ENCODE peak calls at places on chromosomes 4 and X, in six cellular contexts. B is activated CD4-positive, alpha-beta T cell treated with anti-CD3 and anti-CD28 coated beads, Interleukin-2, amount 10 ng/mL, durations not matched to agents 7 days and 5 days; O is HCEC 1CT; N is NAMALWA; G is ovary; D is Daoy. I is an unnamed sample.

GRCh38 chr4:165700855-165701254 is 172.2 kb upstream of the TLL1 start:
- DNase-seq in B (no peak), D (peak), O (no peak), N (peak), G (no peak), I (no peak)

GRCh38 chrX:22963186-22963585 is 36.6 kb upstream of the DDX53 start:
- DNase-seq in D (no peak), G (no peak), B (no peak), O (peak), N (no peak), I (no peak)

GRCh38 chr4:94452476-94453300 is 946 bp downstream of the PDLIM5 start:
- DNase-seq in B (peak), N (peak), G (peak), D (peak), O (peak), I (peak)

GRCh38 chr4:83599183-83599582 is 63.3 kb downstream of the GPAT3 start:
- DNase-seq in D (peak), O (no peak), N (peak), B (no peak), G (no peak), I (no peak)

GRCh38 chr4:6009452-6009851 is 8.8 kb downstream of the C4orf50 start:
- DNase-seq in N (no peak), G (no peak), O (no peak), D (no peak), B (no peak), I (no peak)

GRCh38 chr4:138410266-138410665 is 168.1 kb upstream of the SLC7A11 start:
- DNase-seq in G (no peak), B (no peak), D (no peak), N (no peak), O (no peak), I (no peak)

GRCh38 chr4:40976343-40976742 is 226.6 kb downstream of the NSUN7 start:
- DNase-seq in B (peak), G (peak), N (peak), O (peak), D (peak), I (no peak)

GRCh38 chr4:142960134-142960533 is 114.0 kb upstream of the INPP4B start:
- DNase-seq in O (no peak), G (no peak), D (no peak), B (no peak), N (no peak), I (no peak)

GRCh38 chrX:20594985-20595384 is 328.3 kb upstream of the RPS6KA3 start:
- DNase-seq in B (no peak), G (no peak), D (no peak), O (peak), N (no peak), I (no peak)

GRCh38 chr4:5474756-5475155 is 233.6 kb downstream of the EVC2 start:
- DNase-seq in N (no peak), O (peak), G (no peak), B (no peak), D (peak), I (no peak)

GRCh38 chrX:11968470-11968869 is 169.8 kb upstream of the FRMPD4 start:
- DNase-seq in D (no peak), B (no peak), N (no peak), O (no peak), G (no peak), I (no peak)